ENCODE peak calls at places on chromosomes 1 and 21, in seven cellular contexts. I, R, A, Y, L, H and D are unnamed samples.

GRCh38 chr1:221217029-221217428 is 337.8 kb downstream of the HLX start:
- DNase-seq in Y (no peak), A (no peak), H (peak; percentile 67), R (no peak), I (peak; percentile 15), L (no peak), D (no peak)

GRCh38 chr1:57424231-57425027 is 569 bp upstream of the DAB1 start:
- DNase-seq in H (no peak), A (no peak), Y (peak; percentile 6), I (peak; percentile 20), L (peak; percentile 19), R (no peak), D (no peak)

GRCh38 chr1:19167140-19167539 is 42.9 kb downstream of the UBR4 start:
- DNase-seq in Y (no peak), A (no peak), H (no peak), L (no peak), R (no peak), I (no peak), D (no peak)

GRCh38 chr1:175146535-175147213 is 45.9 kb downstream of the KIAA0040 start:
- DNase-seq in R (peak; percentile 82), L (peak; percentile 54), H (no peak), I (peak; percentile 17), Y (peak; percentile 85), A (peak; percentile 76), D (no peak)

GRCh38 chr1:64392109-64392508 is 77.8 kb upstream of the CACHD1 start:
- DNase-seq in L (no peak), R (no peak), Y (peak; percentile 34), A (no peak), H (no peak), I (no peak), D (no peak)

GRCh38 chr1:18915341-18915740 is 13.0 kb upstream of the ALDH4A1 start:
- DNase-seq in R (no peak), A (no peak), L (no peak), H (no peak), Y (no peak), I (no peak), D (no peak)

GRCh38 chr21:15422761-15423160 is 307.0 kb upstream of the USP25 start:
- DNase-seq in Y (no peak), L (no peak), I (no peak), H (no peak), R (no peak), A (no peak), D (no peak)

GRCh38 chr1:225881081-225882007 is 836 bp downstream of the TMEM63A start:
- DNase-seq in Y (peak; percentile 52), H (no peak), A (peak; percentile 75), R (peak; percentile 35), I (no peak), L (peak; percentile 76), D (peak; percentile 36)

GRCh38 chr1:223016890-223017289 is 126.2 kb downstream of the TLR5 start:
- DNase-seq in R (no peak), L (no peak), H (no peak), A (no peak), Y (no peak), I (no peak), D (no peak)

GRCh38 chr21:36325373-36326010 is 5.5 kb downstream of the MORC3 start:
- DNase-seq in A (no peak), Y (no peak), R (no peak), H (no peak), L (no peak), I (peak; percentile 22), D (no peak)

GRCh38 chr21:41995577-41995976 is 14.6 kb downstream of the ZBTB21 start:
- DNase-seq in Y (no peak), H (no peak), L (no peak), I (no peak), R (no peak), A (no peak), D (no peak)

GRCh38 chr1:232969791-232970190 is 19.4 kb downstream of the NTPCR start:
- DNase-seq in H (no peak), A (no peak), L (no peak), I (no peak), Y (no peak), R (no peak), D (no peak)

GRCh38 chr21:17089121-17089520 is 423.7 kb upstream of the CXADR start:
- DNase-seq in Y (no peak), A (no peak), R (no peak), H (no peak), L (no peak), I (no peak), D (no peak)

GRCh38 chr1:154747841-154748766 is 122.0 kb downstream of the KCNN3 start:
- DNase-seq in I (no peak), Y (peak; percentile 69), L (peak; percentile 8), A (peak; percentile 74), H (no peak), R (no peak), D (no peak)

GRCh38 chr1:161080391-161081150 is 8.8 kb downstream of the NECTIN4 start:
- DNase-seq in H (no peak), L (peak; percentile 32), Y (no peak), A (no peak), R (no peak), I (peak; percentile 45), D (no peak)

GRCh38 chr1:248810727-248811513 is 14.8 kb downstream of the SH3BP5L start:
- DNase-seq in I (no peak), A (no peak), R (no peak), H (no peak), Y (no peak), L (peak; percentile 58), D (no peak)